ENCODE peak calls at places on chromosomes 1 and 21, in five cellular contexts. U is fibroblast of mammary gland, T is NCI-H2029, C is ACHN, O is stomach. V is an unnamed sample.
A peak's percentile ranks its signal among the peaks of the same experiment; 100 is the strongest.

GRCh38 chr1:24754229-24754628 is 9.0 kb downstream of the CLIC4 start:
- DNase-seq in O (no peak), C (no peak), T (no peak), U (peak; percentile 63), V (no peak)

GRCh38 chr1:115099693-115100050 is 10.4 kb upstream of the TSPAN2 start:
- DNase-seq in U (peak; percentile 71), T (no peak), C (no peak), O (no peak), V (no peak)

GRCh38 chr1:228038387-228039005 is 31.7 kb downstream of the WNT3A start:
- DNase-seq in O (peak; percentile 2), T (no peak), U (no peak), C (no peak), V (no peak)

GRCh38 chr1:206690516-206690915 is 5.8 kb downstream of the MAPKAPK2 start:
- DNase-seq in T (no peak), C (no peak), U (no peak), O (peak; percentile 71), V (no peak)

GRCh38 chr1:100077525-100077924 is 55.2 kb downstream of the SASS6 start:
- DNase-seq in U (no peak), T (no peak), O (no peak), C (no peak), V (no peak)

GRCh38 chr1:207309775-207310273 is 11.7 kb upstream of the CD55 start:
- DNase-seq in T (no peak), O (no peak), U (peak; percentile 61), C (peak; percentile 93), V (no peak)

GRCh38 chr1:234600418-234601216 is 9.4 kb downstream of the IRF2BP2 start:
- DNase-seq in T (no peak), C (no peak), O (peak; percentile 66), U (peak; percentile 60), V (peak; percentile 73)

GRCh38 chr1:156551866-156552265 is 20.5 kb downstream of the IQGAP3 start:
- DNase-seq in O (no peak), T (no peak), C (peak; percentile 73), U (peak; percentile 68), V (no peak)

GRCh38 chr1:95118019-95118499 is 904 bp downstream of the TLCD4 start:
- DNase-seq in O (no peak), T (peak; percentile 30), U (no peak), C (peak; percentile 20), V (no peak)

GRCh38 chr21:41328660-41329300 is 12.2 kb downstream of the FAM3B start:
- DNase-seq in U (no peak), C (no peak), O (no peak), T (no peak), V (no peak)

GRCh38 chr1:15020943-15021745 is 132.4 kb upstream of the TMEM51 start:
- DNase-seq in T (no peak), O (no peak), C (no peak), U (no peak), V (peak; percentile 44)

GRCh38 chr1:153155542-153155941 is 4.9 kb upstream of the SPRR2G start:
- DNase-seq in U (no peak), T (no peak), C (no peak), O (no peak), V (no peak)

GRCh38 chr1:220031290-220031689 is 15.0 kb downstream of the EPRS1 start:
- DNase-seq in O (no peak), T (no peak), U (no peak), C (no peak), V (no peak)

GRCh38 chr1:155379180-155379876 is 58.6 kb downstream of the RUSC1 start:
- DNase-seq in O (no peak), U (peak; percentile 85), C (no peak), T (no peak), V (no peak)

GRCh38 chr1:119771016-119771415 is 2.3 kb upstream of the HMGCS2 start:
- DNase-seq in U (peak; percentile 27), O (no peak), C (no peak), T (peak; percentile 13), V (peak; percentile 48)

GRCh38 chr1:22414244-22414751 is 37.4 kb upstream of the ZBTB40 start:
- DNase-seq in U (no peak), C (no peak), T (peak; percentile 93), O (peak; percentile 85), V (peak; percentile 39)

GRCh38 chr1:187051618-187052232 is 223.0 kb downstream of the PLA2G4A start:
- DNase-seq in O (no peak), U (peak; percentile 62), C (peak; percentile 60), T (peak; percentile 23), V (no peak)

GRCh38 chr1:201565024-201565730 is 26.2 kb downstream of the NAV1 start:
- DNase-seq in C (no peak), T (no peak), U (no peak), O (no peak), V (no peak)

GRCh38 chr1:54996359-54996868 is 2.3 kb upstream of the BSND start:
- DNase-seq in C (peak; percentile 69), T (peak; percentile 86), U (peak; percentile 62), O (peak; percentile 80), V (peak; percentile 86)